ENCODE peak calls at places on chromosomes 11 and 22, in five cellular contexts. A is neuronal stem cell, U is breast epithelium, G is brain microvascular endothelial cell, Q is fibroblast of lung. C is an unnamed sample.

GRCh38 chr22:36293606-36294292 is 40.8 kb downstream of the APOL1 start:
- DNase-seq in G (no peak), A (no peak), Q (no peak), U (no peak), C (no peak)

GRCh38 chr22:36411589-36412258 is 24.0 kb upstream of the MYH9 start:
- DNase-seq in Q (no peak), G (no peak), U (no peak), A (no peak), C (peak)

GRCh38 chr22:36865346-36865745 is 4.5 kb downstream of the NCF4 start:
- DNase-seq in G (no peak), Q (peak), A (no peak), U (no peak), C (no peak)

GRCh38 chr11:95243658-95244057 is 12.7 kb upstream of the SESN3 start:
- DNase-seq in A (no peak), G (no peak), U (no peak), Q (no peak), C (no peak)

GRCh38 chr11:46383404-46383758 is 1.9 kb downstream of the MDK start:
- DNase-seq in Q (no peak), G (no peak), A (no peak), U (no peak), C (no peak)

GRCh38 chr11:118790357-118791014 is 478 bp downstream of the DDX6 start:
- DNase-seq in U (peak), A (peak), G (peak), Q (peak), C (peak)

GRCh38 chr11:11163256-11163655 is 189.8 kb downstream of the CSNK2A3 start:
- DNase-seq in A (no peak), Q (no peak), U (no peak), G (no peak), C (no peak)

GRCh38 chr11:73372371-73372993 is 3.7 kb upstream of the RELT start:
- DNase-seq in Q (no peak), G (peak), U (no peak), A (no peak), C (no peak)

GRCh38 chr11:65793144-65793581 is 6.3 kb downstream of the OVOL1 start:
- DNase-seq in A (no peak), Q (no peak), G (no peak), U (peak), C (no peak)

GRCh38 chr11:20022363-20023081 is 137.8 kb downstream of the DBX1 start:
- DNase-seq in A (peak), Q (peak), G (peak), U (no peak), C (no peak)

GRCh38 chr11:20023082-20023426 is 137.2 kb downstream of the DBX1 start:
- DNase-seq in G (no peak), Q (no peak), A (no peak), U (no peak), C (no peak)

GRCh38 chr11:20020716-20021115 is 139.6 kb downstream of the DBX1 start:
- DNase-seq in Q (no peak), U (no peak), A (no peak), G (no peak), C (no peak)

GRCh38 chr11:20021212-20021611 is 139.1 kb downstream of the DBX1 start:
- DNase-seq in Q (no peak), G (no peak), U (no peak), A (no peak), C (no peak)

DNA sequence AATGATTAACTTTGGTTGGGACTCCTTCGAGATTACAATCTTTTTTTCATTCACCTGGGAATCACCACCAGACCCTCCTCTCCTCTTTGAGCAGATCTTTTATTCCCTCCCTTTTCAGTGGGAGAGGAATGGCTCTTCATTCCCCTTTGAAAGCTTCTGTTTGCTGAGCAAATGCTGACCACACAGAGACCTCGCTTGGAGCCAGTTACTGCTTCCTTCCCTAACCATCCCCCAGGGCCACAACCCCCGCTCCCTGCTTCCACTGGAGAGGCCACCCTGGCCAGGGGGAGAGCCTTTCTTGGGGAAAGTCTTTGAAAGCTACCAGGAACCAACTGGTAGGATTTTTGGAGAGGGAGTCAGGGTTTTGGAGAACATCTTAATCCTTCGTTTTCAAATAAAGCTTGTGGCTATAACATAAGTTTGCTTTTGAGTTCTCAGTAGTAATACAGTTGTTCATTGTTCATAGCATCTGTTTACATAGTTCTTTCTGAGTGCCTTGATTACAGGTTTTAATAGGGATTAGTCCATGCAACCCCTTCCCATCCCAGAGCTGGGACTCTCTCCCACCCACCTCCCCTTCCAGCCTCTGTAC is 138.4 kb downstream of the DBX1 start:
- DNase-seq in G (no peak), Q (no peak), U (no peak), A (no peak), C (no peak)
- H3K4me3 ChIP-seq in G (no peak), Q (no peak), U (no peak), A (no peak), C (no peak)

DNA sequence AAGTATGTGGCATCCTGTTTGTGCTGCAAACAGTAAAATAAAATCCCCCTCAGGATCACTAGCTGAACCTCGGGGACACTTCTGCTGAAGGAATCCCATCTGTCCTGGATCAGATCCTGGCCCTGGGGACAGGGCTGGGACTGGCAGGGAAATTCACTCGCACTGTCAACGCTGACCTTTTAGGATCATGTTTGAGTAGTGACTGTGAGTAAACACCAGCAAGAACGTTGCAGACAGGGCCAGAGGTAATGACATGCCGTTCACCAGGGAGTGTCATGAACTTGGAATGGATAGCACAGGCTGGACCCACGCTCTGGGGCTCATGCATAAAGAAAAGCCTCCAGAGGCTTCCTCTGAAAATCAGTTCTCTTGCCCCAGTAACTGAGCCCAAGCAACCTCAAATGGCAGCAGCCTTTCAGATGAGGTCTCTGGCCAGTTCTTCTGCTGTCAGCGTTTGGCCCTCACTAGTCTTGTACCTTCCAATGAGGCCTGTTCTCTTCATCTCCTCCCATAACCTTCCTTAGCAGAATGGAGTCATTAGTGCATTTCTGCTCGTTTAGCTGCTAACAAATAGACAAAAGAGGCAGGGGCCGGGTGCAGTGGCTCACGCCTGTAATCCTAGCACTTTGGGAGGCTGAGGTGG is 51.0 kb upstream of the BARX2 start:
- DNase-seq in U (peak), Q (no peak), G (no peak), A (no peak), C (no peak)
- H3K4me3 ChIP-seq in U (peak), Q (peak), G (no peak), A (peak), C (no peak)

DNA sequence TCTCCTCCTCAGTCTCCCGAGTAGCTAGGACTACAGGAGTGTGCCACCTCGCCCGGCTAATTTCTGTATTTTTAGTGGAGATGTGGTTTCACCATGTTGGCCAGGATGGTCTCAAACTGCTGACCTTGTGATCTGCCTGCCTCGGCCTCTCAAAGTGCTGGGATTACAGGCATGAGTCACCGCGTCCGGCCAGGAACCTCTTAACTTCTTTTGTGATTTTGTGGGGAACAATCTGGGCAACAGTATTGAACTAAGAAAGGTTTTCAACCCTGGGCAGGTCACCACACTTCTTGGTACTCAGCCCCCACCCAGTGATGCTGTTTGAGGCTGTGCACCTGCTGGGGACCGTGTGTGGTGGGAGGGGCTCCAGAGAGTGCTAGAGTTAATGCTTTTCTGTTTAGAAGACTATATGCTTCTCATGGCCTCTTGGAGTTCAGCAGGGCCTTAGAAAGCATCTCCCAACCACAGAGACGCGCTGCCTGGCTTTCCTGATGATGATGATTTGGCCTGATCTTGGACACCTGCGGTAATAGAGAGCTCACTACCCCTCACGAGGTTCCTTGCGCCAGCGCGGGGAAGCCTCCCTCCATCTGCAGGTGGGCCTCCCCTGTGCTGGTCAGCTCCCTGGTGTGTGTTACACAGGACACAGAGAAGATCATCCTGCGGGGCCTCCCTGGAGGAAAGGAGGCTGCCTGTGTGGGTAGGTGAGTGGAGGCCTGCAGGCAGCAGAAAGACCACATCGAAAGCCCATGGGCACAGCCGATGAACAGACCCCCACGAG is 1.2 kb downstream of the DENND6B start:
- DNase-seq in G (no peak), Q (no peak), A (no peak), U (no peak), C (no peak)
- H3K4me3 ChIP-seq in G (peak), Q (peak), A (peak), U (peak), C (no peak)

DNA sequence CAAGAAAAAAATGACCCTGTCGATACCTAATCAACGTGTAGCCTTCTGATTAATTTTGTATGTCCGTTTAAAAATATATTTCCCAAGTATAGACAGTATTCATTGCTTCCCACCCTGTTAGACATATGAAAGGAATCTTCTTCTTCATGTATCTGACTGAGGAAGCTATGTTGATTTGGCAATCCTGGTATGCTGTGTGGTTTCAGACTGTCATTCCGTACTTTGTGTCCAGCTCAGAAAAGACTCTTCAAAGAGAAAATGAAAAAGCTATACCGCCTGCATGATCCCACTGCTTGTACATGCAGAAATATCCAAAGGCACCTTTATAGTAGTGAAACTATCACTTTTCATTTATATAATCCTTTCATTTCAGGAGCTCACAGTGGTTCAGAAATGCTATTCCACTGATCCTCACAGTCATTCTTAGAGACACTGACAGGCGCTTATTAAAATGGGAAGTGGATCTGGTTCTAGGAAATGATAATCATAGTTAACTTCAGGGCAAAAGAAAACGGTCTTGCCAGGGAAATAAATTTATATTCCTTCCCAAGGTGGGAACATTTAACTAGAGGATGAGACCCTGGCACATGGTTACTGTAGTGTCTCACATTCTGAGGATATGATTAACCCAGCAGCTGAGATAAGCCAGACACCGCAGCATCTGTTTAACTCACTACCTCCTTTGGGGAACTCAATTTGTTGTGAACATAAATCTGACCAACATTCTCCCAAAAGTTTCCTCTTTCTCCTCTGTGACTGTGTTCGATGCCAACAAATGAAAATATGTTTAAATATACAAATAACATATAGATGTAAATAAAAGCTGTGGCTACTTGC is 599.2 kb upstream of the LUZP2 start:
- DNase-seq in G (peak), A (no peak), Q (peak), U (no peak), C (no peak)
- H3K4me3 ChIP-seq in G (no peak), A (no peak), Q (no peak), U (no peak), C (no peak)

GRCh38 chr11:67585911-67586310 is 2.3 kb downstream of the GSTP1 start:
- DNase-seq in U (no peak), Q (no peak), G (no peak), A (no peak), C (no peak)

GRCh38 chr11:67584881-67585873 is 1.6 kb downstream of the GSTP1 start:
- DNase-seq in Q (no peak), G (no peak), A (no peak), U (no peak), C (no peak)

GRCh38 chr11:67584205-67584880 is 731 bp downstream of the GSTP1 start:
- DNase-seq in A (no peak), G (no peak), U (peak), Q (peak), C (no peak)

GRCh38 chr11:67583319-67584204 is at the start of gene GSTP1:
- DNase-seq in U (peak), A (peak), Q (peak), G (peak), C (peak)

DNA sequence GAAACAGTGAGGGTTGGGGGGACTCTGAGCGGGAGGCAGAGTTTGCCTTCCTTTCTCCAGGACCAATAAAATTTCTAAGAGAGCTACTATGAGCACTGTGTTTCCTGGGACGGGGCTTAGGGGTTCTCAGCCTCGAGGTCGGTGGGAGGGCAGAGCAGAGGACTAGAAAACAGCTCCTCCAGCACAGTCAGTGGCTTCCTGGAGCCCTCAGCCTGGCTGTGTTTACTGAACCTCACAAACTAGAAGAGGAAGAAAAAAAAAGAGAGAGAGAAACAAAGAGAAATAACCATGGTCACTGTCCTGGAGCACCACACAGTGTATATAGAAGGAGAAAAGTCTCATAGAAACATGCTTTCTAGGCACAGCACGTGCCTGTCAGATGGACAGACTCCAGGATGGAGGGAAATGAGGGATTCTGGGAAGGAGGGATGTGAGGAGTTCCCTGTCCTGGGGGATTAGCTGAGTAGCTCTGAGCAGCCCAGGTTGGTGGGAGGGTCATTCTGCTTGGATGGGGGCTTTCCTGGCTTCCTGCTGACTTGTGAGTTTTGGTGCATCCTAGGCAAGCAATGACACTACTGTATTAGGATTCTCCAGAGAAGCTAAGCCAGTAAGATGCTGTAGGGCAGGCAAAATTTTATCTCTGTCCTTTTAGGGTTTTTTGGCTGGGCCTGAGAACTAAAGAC is 3.1 kb downstream of the GSTP1 start:
- DNase-seq in G (no peak), A (no peak), U (no peak), Q (no peak), C (no peak)
- H3K4me3 ChIP-seq in G (no peak), A (no peak), U (no peak), Q (no peak), C (no peak)

DNA sequence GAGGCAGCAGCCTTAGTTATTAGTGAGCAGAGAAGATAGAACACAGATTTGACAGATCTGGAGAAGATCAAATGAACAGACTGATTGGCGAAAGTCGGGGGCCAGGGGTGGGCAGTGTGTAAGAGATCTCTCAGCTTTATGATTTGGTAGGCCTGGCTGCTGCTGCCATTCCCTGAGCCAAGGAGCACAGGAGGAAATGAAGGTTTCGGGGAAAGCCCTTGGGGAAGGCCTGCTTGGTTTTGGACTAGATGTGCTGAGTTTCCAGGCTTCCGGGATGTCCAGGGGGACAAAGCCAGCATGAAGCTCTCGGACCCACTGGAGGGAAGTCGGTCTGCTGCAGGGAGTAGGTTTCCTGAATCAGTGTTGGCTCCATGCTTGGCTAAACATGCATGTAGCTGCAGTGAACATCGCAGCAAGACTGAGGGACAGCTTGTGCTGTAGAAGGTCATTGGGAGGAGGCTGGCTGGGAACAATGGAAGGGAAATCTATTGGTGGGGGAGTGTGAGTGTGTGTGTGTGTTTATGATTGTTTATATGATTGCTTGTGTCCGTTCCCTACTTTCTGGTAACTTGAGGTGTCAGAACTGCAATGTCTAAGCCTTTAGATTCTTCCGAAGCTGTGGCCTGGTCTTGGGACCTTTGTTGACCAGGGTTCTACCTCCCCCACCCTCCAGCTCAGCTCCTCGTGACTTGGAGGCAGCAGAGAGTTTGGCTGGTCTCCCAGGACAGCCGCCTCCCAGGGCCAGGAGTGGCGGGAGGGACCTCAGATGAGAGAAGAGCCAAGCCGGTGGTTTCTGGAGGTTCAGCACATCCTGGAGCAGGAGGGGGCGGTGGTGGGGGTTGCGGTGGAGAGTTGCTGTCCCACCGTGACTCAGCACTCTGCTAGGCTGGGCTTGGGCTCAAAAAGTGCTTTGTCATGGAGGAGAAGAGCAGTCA is 4.0 kb upstream of the FTH1 start:
- DNase-seq in Q (peak), A (peak), U (peak), G (peak), C (peak)
- H3K4me3 ChIP-seq in Q (peak), A (no peak), U (peak), G (no peak), C (no peak)

DNA sequence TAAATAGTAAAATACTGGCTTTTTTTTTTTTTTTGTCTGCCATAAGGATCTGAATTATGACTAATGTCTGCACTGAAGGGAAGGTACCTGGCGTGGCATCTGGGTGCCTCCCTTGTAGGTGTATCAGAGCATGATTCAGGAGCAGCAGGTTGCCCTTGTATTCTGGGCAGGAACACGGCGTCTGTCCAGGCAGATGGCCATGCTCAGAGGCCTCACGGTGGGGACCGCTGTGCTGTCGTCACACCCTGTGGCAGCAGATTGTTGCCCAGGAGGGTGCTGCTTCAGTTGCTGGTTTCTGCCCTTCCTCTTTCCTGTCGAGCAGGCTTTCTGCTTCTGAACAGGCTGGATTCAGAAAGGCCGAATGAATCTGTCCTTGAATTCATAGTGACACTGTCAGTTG is 10.9 kb downstream of the ZNRF3 start:
- DNase-seq in A (no peak), G (no peak), U (no peak), Q (no peak), C (no peak)
- H3K4me3 ChIP-seq in A (no peak), G (no peak), U (no peak), Q (no peak), C (no peak)